ENCODE peak calls at places on chromosomes 16 and 17, in seven cellular contexts. F is fibroblast of the aortic adventitia; L is NCI-H1092; P is GM12864; W is stimulated activated CD8-positive, alpha-beta memory T cell treated with anti-CD3 and anti-CD28 coated beads, Interleukin-4, amount 100 ng/mL, for 24 hours; E is T-helper 1 cell; B is head of caudate nucleus. A is an unnamed sample.
A peak's percentile ranks its signal among the peaks of the same experiment; 100 is the strongest.

GRCh38 chr17:77863814-77864161 is 94.7 kb upstream of the TNRC6C start:
- DNase-seq in W (no peak), P (no peak), B (no peak), L (no peak), F (peak; percentile 48), E (no peak), A (no peak)

GRCh38 chr16:57999971-58000705 is at the start of gene ZNF319:
- DNase-seq in P (no peak), B (no peak), W (no peak), L (no peak), F (no peak), E (peak; percentile 19), A (no peak)

GRCh38 chr16:78641463-78641862 is 542.0 kb downstream of the WWOX start:
- DNase-seq in B (no peak), W (no peak), E (no peak), P (no peak), F (no peak), L (no peak), A (no peak)

GRCh38 chr16:85010446-85010930 is 847 bp downstream of the ZDHHC7 start:
- DNase-seq in E (no peak), W (no peak), B (no peak), L (no peak), P (no peak), F (peak; percentile 21), A (no peak)

GRCh38 chr16:66754819-66755218 is 3.4 kb upstream of the DYNC1LI2 start:
- DNase-seq in L (no peak), W (no peak), E (no peak), F (no peak), B (no peak), P (no peak), A (no peak)

GRCh38 chr16:78553268-78554044 is 454.0 kb downstream of the WWOX start:
- DNase-seq in E (no peak), B (no peak), P (no peak), F (no peak), L (no peak), W (no peak), A (no peak)

GRCh38 chr16:70709961-70710360 is 24.1 kb upstream of the MTSS2 start:
- DNase-seq in W (no peak), B (no peak), L (no peak), P (no peak), E (no peak), F (no peak), A (no peak)

GRCh38 chr16:72372082-72372615 is 200.2 kb upstream of the PMFBP1 start:
- DNase-seq in L (no peak), B (no peak), F (no peak), E (no peak), P (no peak), W (no peak), A (no peak)

GRCh38 chr16:27515874-27516353 is 33.8 kb downstream of the GTF3C1 start:
- DNase-seq in L (no peak), W (no peak), F (no peak), P (no peak), B (no peak), E (no peak), A (peak; percentile 29)

GRCh38 chr16:3732171-3732570 is 14.8 kb upstream of the TRAP1 start:
- DNase-seq in P (no peak), L (no peak), B (no peak), E (no peak), W (no peak), F (no peak), A (no peak)

GRCh38 chr17:74879308-74879707 is 6.5 kb upstream of the FDXR start:
- DNase-seq in P (no peak), W (no peak), B (no peak), F (no peak), L (no peak), E (no peak), A (no peak)

GRCh38 chr17:19513897-19514488 is 19.7 kb upstream of the SLC47A1 start:
- DNase-seq in W (peak; percentile 37), B (peak; percentile 76), L (peak; percentile 9), E (peak; percentile 55), F (peak; percentile 76), P (no peak), A (peak; percentile 55)

GRCh38 chr17:27974531-27975145 is 67.8 kb upstream of the NLK start:
- DNase-seq in E (no peak), B (no peak), P (no peak), F (no peak), L (no peak), W (no peak), A (no peak)

GRCh38 chr17:18037482-18037881 is 1.5 kb downstream of the ATPAF2 start:
- DNase-seq in E (no peak), P (no peak), W (no peak), L (no peak), F (no peak), B (no peak), A (no peak)

GRCh38 chr17:14209215-14209614 is 27.4 kb downstream of the CDRT15 start:
- DNase-seq in F (no peak), E (no peak), B (no peak), W (no peak), P (no peak), L (no peak), A (peak; percentile 14)

GRCh38 chr16:73034374-73034773 is 13.6 kb downstream of the ZFHX3 start:
- DNase-seq in F (no peak), L (no peak), E (no peak), B (no peak), P (no peak), W (no peak), A (no peak)

GRCh38 chr17:60704170-60704569 is 26.5 kb downstream of the BCAS3 start:
- DNase-seq in E (no peak), F (no peak), B (no peak), W (no peak), L (no peak), P (no peak), A (no peak)

GRCh38 chr16:48592839-48593429 is 17.0 kb downstream of the N4BP1 start:
- DNase-seq in F (no peak), B (no peak), L (no peak), E (no peak), W (no peak), P (no peak), A (no peak)

GRCh38 chr17:55709984-55710383 is 12.7 kb downstream of the TMEM100 start:
- DNase-seq in W (no peak), F (peak; percentile 15), B (no peak), L (peak; percentile 24), E (no peak), P (no peak), A (no peak)